ENCODE peak calls at places on chromosomes 2 and 18, in seven cellular contexts. M is breast epithelium, I is left ventricle myocardium inferior, C is brain microvascular endothelial cell, J is stomach, E is kidney, Z is psoas muscle. X is an unnamed sample.

GRCh38 chr2:213187386-213187785 is 36.0 kb upstream of the IKZF2 start:
- DNase-seq in M (no peak), I (no peak), C (no peak), J (no peak), E (no peak), Z (no peak), X (no peak)

GRCh38 chr2:181250691-181251090 is 206.5 kb upstream of the ITGA4 start:
- DNase-seq in M (no peak), I (no peak), C (no peak), J (no peak), E (no peak), Z (no peak), X (no peak)

GRCh38 chr18:13521418-13521817 is 204.9 kb downstream of the FAM210A start:
- DNase-seq in M (no peak), I (no peak), C (no peak), J (no peak), E (no peak), Z (no peak), X (no peak)

GRCh38 chr2:100182494-100183355 is 40.3 kb upstream of the AFF3 start:
- DNase-seq in M (no peak), I (peak), C (no peak), J (no peak), E (no peak), Z (no peak), X (no peak)

GRCh38 chr2:74472086-74472944 is at the start of gene MRPL53:
- DNase-seq in M (peak), I (peak), C (peak), J (peak), E (peak), Z (peak), X (peak)

GRCh38 chr2:237408280-237408679 is 5.7 kb downstream of the COL6A3 start:
- DNase-seq in M (no peak), I (peak), C (no peak), J (no peak), E (no peak), Z (peak), X (no peak)

GRCh38 chr18:494602-494983 is 5.9 kb downstream of the COLEC12 start:
- DNase-seq in M (no peak), I (no peak), C (peak), J (no peak), E (no peak), Z (no peak), X (no peak)

GRCh38 chr2:100142393-100142792 is at the start of gene AFF3:
- DNase-seq in M (no peak), I (no peak), C (no peak), J (no peak), E (no peak), Z (no peak), X (no peak)

GRCh38 chr2:157661776-157662175 is 33.1 kb upstream of the ACVR1C start:
- DNase-seq in M (no peak), I (no peak), C (no peak), J (no peak), E (no peak), Z (no peak), X (no peak)

GRCh38 chr2:17257194-17257909 is 260.9 kb downstream of the RAD51AP2 start:
- DNase-seq in M (no peak), I (no peak), C (no peak), J (no peak), E (no peak), Z (no peak), X (no peak)

GRCh38 chr2:234425923-234426603 is 70.8 kb downstream of the ARL4C start:
- DNase-seq in M (no peak), I (no peak), C (no peak), J (peak), E (no peak), Z (no peak), X (no peak)

GRCh38 chr2:228917195-228917594 is 353.9 kb downstream of the PID1 start:
- DNase-seq in M (no peak), I (no peak), C (peak), J (no peak), E (no peak), Z (no peak), X (no peak)

GRCh38 chr2:233007739-233008138 is 5.3 kb downstream of the NGEF start:
- DNase-seq in M (no peak), I (no peak), C (no peak), J (no peak), E (no peak), Z (no peak), X (no peak)

GRCh38 chr2:45259547-45260160 is 250.4 kb upstream of the SIX2 start:
- DNase-seq in M (no peak), I (no peak), C (no peak), J (no peak), E (no peak), Z (no peak), X (no peak)

GRCh38 chr2:12818416-12819097 is 101.8 kb downstream of the TRIB2 start:
- DNase-seq in M (no peak), I (no peak), C (no peak), J (no peak), E (no peak), Z (no peak), X (no peak)

GRCh38 chr18:37502601-37503000 is 63.0 kb downstream of the CELF4 start:
- DNase-seq in M (no peak), I (no peak), C (no peak), J (no peak), E (no peak), Z (no peak), X (no peak)

GRCh38 chr2:189762551-189763298 is at the start of gene OSGEPL1:
- DNase-seq in M (peak), I (peak), C (peak), J (peak), E (peak), Z (peak), X (peak)

GRCh38 chr2:165110394-165110793 is 93.5 kb downstream of the SCN3A start:
- DNase-seq in M (no peak), I (no peak), C (no peak), J (no peak), E (no peak), Z (no peak), X (no peak)

GRCh38 chr2:168300460-168300859 is 53.1 kb upstream of the STK39 start:
- DNase-seq in M (no peak), I (no peak), C (no peak), J (no peak), E (no peak), Z (no peak), X (no peak)

GRCh38 chr18:26621161-26622026 is 73.0 kb upstream of the KCTD1 start:
- DNase-seq in M (no peak), I (peak), C (peak), J (peak), E (no peak), Z (peak), X (no peak)

GRCh38 chr2:226739508-226740030 is 60.1 kb downstream of the IRS1 start:
- DNase-seq in M (no peak), I (no peak), C (no peak), J (no peak), E (no peak), Z (no peak), X (no peak)

GRCh38 chr18:79533146-79533545 is 137.4 kb downstream of the NFATC1 start:
- DNase-seq in M (no peak), I (no peak), C (no peak), J (no peak), E (peak), Z (no peak), X (no peak)

GRCh38 chr2:161990741-161991140 is 83.3 kb downstream of the DPP4 start:
- DNase-seq in M (no peak), I (no peak), C (peak), J (no peak), E (no peak), Z (no peak), X (no peak)

GRCh38 chr2:151337643-151338042 is 19.7 kb upstream of the TNFAIP6 start:
- DNase-seq in M (no peak), I (no peak), C (no peak), J (no peak), E (no peak), Z (no peak), X (no peak)

GRCh38 chr2:36366491-36367120 is 11.0 kb downstream of the CRIM1 start:
- DNase-seq in M (no peak), I (no peak), C (no peak), J (no peak), E (no peak), Z (no peak), X (no peak)

GRCh38 chr2:170492010-170492409 is 223.1 kb upstream of the SP5 start:
- DNase-seq in M (peak), I (no peak), C (no peak), J (no peak), E (no peak), Z (no peak), X (no peak)

GRCh38 chr2:138948070-138948539 is 167.9 kb upstream of the NXPH2 start:
- DNase-seq in M (no peak), I (no peak), C (peak), J (no peak), E (no peak), Z (no peak), X (no peak)

GRCh38 chr18:36493349-36494281 is 196.1 kb downstream of the FHOD3 start:
- DNase-seq in M (no peak), I (peak), C (no peak), J (no peak), E (no peak), Z (peak), X (no peak)

GRCh38 chr2:223959688-223960087 is 2.4 kb downstream of the MRPL44 start:
- DNase-seq in M (no peak), I (no peak), C (no peak), J (no peak), E (no peak), Z (no peak), X (no peak)

GRCh38 chr2:137659616-137660015 is 304.7 kb upstream of the HNMT start:
- DNase-seq in M (no peak), I (no peak), C (peak), J (no peak), E (no peak), Z (no peak), X (no peak)

GRCh38 chr2:112706170-112706664 is 14.6 kb upstream of the NT5DC4 start:
- DNase-seq in M (no peak), I (no peak), C (peak), J (no peak), E (no peak), Z (no peak), X (no peak)

GRCh38 chr2:159946326-159946992 is 116.0 kb downstream of the PLA2R1 start:
- DNase-seq in M (no peak), I (no peak), C (peak), J (no peak), E (no peak), Z (no peak), X (no peak)

DNA sequence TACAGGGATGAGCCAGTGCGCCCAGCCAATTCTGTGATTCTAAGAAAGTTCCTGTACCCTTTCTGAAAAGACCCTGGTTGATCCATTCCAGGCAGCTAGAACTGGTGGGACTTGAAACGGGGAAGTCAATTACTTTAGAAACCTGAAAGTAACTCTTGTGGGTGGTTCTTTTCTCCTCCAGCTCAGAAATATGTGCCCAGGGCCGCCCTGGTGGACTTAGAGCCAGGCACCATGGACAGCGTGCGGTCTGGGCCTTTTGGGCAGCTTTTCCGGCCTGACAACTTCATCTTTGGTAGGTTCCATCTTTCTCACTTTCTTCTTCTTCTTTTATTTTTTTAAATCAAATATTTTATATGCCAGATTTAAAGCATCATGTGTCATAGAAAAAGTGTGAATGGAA is 2.7 kb downstream of the TUBB6 start:
- DNase-seq in M (no peak), I (no peak), C (no peak), J (no peak), E (no peak), Z (no peak), X (no peak)
- H3K4me3 ChIP-seq in M (no peak), I (peak), C (peak), J (no peak), E (no peak), Z (no peak), X (no peak)

DNA sequence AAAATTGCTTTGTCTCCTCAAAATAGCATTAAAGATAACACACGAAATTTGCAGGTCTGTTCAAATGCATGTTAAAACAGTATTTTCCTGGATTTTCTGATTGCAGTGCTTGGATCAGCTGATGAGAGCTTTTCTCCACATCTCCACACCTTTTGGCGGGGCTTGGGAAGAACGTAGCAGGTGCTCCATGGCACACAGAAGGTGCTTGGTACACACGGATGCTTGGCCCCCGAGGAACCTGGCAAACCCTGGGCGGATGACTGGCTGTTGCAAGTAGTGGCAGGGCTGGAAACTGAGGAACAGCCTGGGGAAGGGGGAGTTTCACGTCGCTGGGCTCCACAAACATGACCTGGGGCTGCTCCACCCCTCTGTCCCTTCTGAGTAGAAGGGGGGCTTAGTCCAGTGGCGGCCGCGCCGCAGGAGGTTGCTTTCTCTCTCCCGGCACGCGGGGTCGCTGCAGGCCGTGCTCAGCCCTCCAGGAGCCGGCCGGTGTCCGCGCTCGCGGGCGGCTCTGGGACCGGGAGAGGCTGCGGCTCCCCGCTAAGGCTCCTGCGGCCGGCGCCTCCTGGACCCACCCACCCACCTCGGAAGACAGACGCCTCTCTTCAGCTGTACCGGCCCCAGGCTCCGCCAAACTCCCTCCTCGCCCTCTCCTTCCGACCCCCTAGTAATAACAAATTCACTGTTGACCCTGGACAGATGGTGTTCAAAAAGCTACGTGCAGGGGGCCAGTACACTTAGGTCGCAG is 69.3 kb downstream of the MARCO start:
- DNase-seq in M (no peak), I (peak), C (peak), J (peak), E (peak), Z (peak), X (peak)
- TF ChIP-seq CTCF in M (no peak), I (peak), C (peak), J (no peak), E (peak), Z (peak), X (peak)

GRCh38 chr2:178844269-178844668 is 37.0 kb upstream of the TTN start:
- DNase-seq in M (no peak), I (no peak), C (no peak), J (no peak), E (no peak), Z (no peak), X (no peak)
- H3K27ac ChIP-seq in M (no peak), I (peak), C (no peak), J (no peak), E (no peak), Z (peak), X (peak)

GRCh38 chr2:239274391-239275001 is 126.3 kb downstream of the HDAC4 start:
- DNase-seq in M (peak), I (no peak), C (peak), J (peak), E (no peak), Z (peak), X (no peak)

GRCh38 chr2:239275871-239276812 is 124.7 kb downstream of the HDAC4 start:
- DNase-seq in M (peak), I (peak), C (no peak), J (peak), E (peak), Z (peak), X (peak)

GRCh38 chr2:239276813-239277193 is 124.0 kb downstream of the HDAC4 start:
- DNase-seq in M (peak), I (no peak), C (no peak), J (peak), E (no peak), Z (no peak), X (no peak)

GRCh38 chr2:239273280-239274234 is 127.3 kb downstream of the HDAC4 start:
- DNase-seq in M (peak), I (no peak), C (no peak), J (peak), E (no peak), Z (peak), X (peak)

DNA sequence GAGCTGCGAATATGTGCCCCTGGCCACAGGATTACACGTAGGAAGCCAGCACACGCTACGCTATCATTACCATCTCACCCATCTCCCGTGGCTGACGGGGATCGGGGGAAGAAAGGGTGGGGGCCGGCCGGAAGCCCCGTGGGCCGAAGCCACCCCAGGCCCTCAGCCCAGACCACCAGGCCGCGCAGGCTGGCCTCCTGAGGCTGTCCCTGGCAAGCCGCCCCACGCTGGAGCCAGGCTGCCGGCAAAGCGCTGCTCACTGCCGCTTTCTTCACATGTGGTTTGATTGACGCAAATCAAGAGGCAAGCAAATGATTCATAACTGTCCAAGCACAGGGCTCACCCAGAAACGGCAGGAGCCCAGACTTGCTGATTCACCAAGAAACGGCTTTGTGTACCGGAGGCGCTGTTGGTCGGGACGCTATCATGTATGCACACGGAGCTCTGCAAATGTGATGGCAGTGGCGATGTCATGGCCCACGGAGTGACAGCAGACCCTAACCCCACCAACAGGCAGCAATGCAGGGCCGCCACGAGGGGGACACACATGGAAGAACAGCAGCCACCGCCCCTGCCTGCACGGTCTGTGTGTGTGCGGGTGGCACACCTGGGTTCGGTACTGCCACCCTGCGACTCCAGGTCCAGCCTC is 125.7 kb downstream of the HDAC4 start:
- DNase-seq in M (peak), I (peak), C (peak), J (peak), E (peak), Z (peak), X (peak)
- H3K4me3 ChIP-seq in M (peak), I (peak), C (peak), J (peak), E (no peak), Z (peak), X (peak)

GRCh38 chr18:77089796-77090285 is 42.7 kb downstream of the MBP start:
- DNase-seq in M (no peak), I (no peak), C (no peak), J (no peak), E (no peak), Z (no peak), X (no peak)
- TF ChIP-seq CTCF in M (no peak), I (no peak), C (no peak), J (no peak), E (no peak), Z (no peak), X (no peak)

GRCh38 chr2:9296559-9296958 is 89.9 kb downstream of the ASAP2 start:
- DNase-seq in M (no peak), I (no peak), C (no peak), J (no peak), E (no peak), Z (no peak), X (no peak)
- H3K27ac ChIP-seq in M (no peak), I (no peak), C (no peak), J (peak), E (no peak), Z (no peak), X (no peak)

GRCh38 chr2:156340818-156341481 is 8.4 kb upstream of the NR4A2 start:
- DNase-seq in M (no peak), I (no peak), C (no peak), J (no peak), E (no peak), Z (no peak), X (no peak)

GRCh38 chr2:156339110-156339847 is 6.8 kb upstream of the NR4A2 start:
- DNase-seq in M (no peak), I (no peak), C (no peak), J (peak), E (no peak), Z (no peak), X (no peak)

GRCh38 chr2:156341482-156342251 is 9.1 kb upstream of the NR4A2 start:
- DNase-seq in M (peak), I (peak), C (peak), J (peak), E (peak), Z (peak), X (peak)

GRCh38 chr2:156339866-156340265 is 7.3 kb upstream of the NR4A2 start:
- DNase-seq in M (no peak), I (no peak), C (no peak), J (no peak), E (no peak), Z (no peak), X (no peak)

GRCh38 chr2:156340377-156340776 is 7.9 kb upstream of the NR4A2 start:
- DNase-seq in M (no peak), I (no peak), C (no peak), J (no peak), E (no peak), Z (no peak), X (no peak)
- H3K4me3 ChIP-seq in M (no peak), I (no peak), C (no peak), J (no peak), E (no peak), Z (peak), X (peak)

GRCh38 chr2:57602738-57603137 is 443.9 kb upstream of the VRK2 start:
- DNase-seq in M (no peak), I (no peak), C (no peak), J (no peak), E (no peak), Z (no peak), X (no peak)

GRCh38 chr2:57598552-57598951 is 448.1 kb upstream of the VRK2 start:
- DNase-seq in M (no peak), I (no peak), C (no peak), J (no peak), E (no peak), Z (no peak), X (no peak)

DNA sequence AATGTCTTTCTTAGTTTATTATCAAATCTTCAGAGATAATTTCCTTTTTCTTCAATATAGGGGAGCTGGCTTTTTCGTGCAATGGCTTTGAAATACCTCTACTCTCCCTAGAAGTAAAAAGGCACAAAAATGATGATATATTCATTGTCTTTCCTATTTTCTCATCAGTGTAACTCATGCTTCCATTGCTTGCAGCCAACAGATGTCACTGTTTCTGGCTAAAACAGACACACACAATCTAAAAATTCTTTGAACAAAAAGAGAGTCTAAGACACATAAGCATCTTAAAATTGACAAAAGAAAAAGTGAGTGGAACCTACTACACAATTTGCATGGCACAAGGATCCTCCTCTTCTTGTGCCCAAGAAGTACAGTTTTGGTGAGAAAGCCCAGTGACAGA is 448.7 kb upstream of the VRK2 start:
- DNase-seq in M (no peak), I (no peak), C (no peak), J (no peak), E (no peak), Z (no peak), X (no peak)
- TF ChIP-seq CTCF in M (no peak), I (no peak), C (no peak), J (no peak), E (no peak), Z (no peak), X (no peak)

GRCh38 chr2:9481257-9481922 is 7.0 kb downstream of the IAH1 start:
- DNase-seq in M (no peak), I (no peak), C (peak), J (no peak), E (no peak), Z (no peak), X (no peak)
- H3K27ac ChIP-seq in M (no peak), I (no peak), C (peak), J (no peak), E (no peak), Z (no peak), X (no peak)

X was measured in ascending aorta.